ENCODE peak calls at places on chromosomes 5 and 9, in six cellular contexts. L, G, H, Q, C and Z are unnamed samples.

GRCh38 chr5:151023651-151024050 is 3.3 kb downstream of the GPX3 start:
- DNase-seq in L (peak), G (no peak), H (peak), Q (no peak), C (no peak), Z (no peak)

GRCh38 chr5:134082264-134082992 is 32.1 kb upstream of the TCF7 start:
- DNase-seq in L (peak), G (no peak), H (no peak), Q (no peak), C (no peak), Z (no peak)

GRCh38 chr5:54234304-54234938 is 76.0 kb downstream of the ARL15 start:
- DNase-seq in L (peak), G (peak), H (peak), Q (peak), C (no peak), Z (peak)

GRCh38 chr9:75889977-75890540 is 414 bp upstream of the PCSK5 start:
- DNase-seq in L (peak), G (peak), H (peak), Q (peak), C (no peak), Z (peak)

GRCh38 chr5:172451771-172452197 is 2.5 kb downstream of the SH3PXD2B start:
- DNase-seq in L (peak), G (no peak), H (peak), Q (peak), C (no peak), Z (no peak)

GRCh38 chr9:118896356-118897000 is 472.8 kb downstream of the BRINP1 start:
- DNase-seq in L (peak), G (no peak), H (no peak), Q (no peak), C (no peak), Z (no peak)

GRCh38 chr5:172905346-172905756 is 53.9 kb upstream of the RPL26L1 start:
- DNase-seq in L (no peak), G (no peak), H (no peak), Q (no peak), C (no peak), Z (no peak)

GRCh38 chr9:76181781-76182180 is 212.4 kb downstream of the RFK start:
- DNase-seq in L (no peak), G (no peak), H (no peak), Q (no peak), C (no peak), Z (no peak)

GRCh38 chr5:179553875-179554274 is 3.5 kb downstream of the RUFY1 start:
- DNase-seq in L (peak), G (no peak), H (peak), Q (no peak), C (no peak), Z (no peak)

GRCh38 chr9:123420560-123421210 is 64.7 kb downstream of the CRB2 start:
- DNase-seq in L (no peak), G (no peak), H (no peak), Q (no peak), C (no peak), Z (peak)

GRCh38 chr5:77920350-77921046 is 144.4 kb upstream of the TBCA start:
- DNase-seq in L (no peak), G (no peak), H (no peak), Q (no peak), C (no peak), Z (no peak)

GRCh38 chr5:96809898-96810297 is 2.2 kb upstream of the ERAP1 start:
- DNase-seq in L (no peak), G (no peak), H (no peak), Q (no peak), C (no peak), Z (no peak)

GRCh38 chr9:14349818-14350333 is 35.9 kb upstream of the NFIB start:
- DNase-seq in L (no peak), G (no peak), H (no peak), Q (no peak), C (no peak), Z (peak)

GRCh38 chr9:12091865-12092527 is 601.2 kb upstream of the TYRP1 start:
- DNase-seq in L (no peak), G (no peak), H (no peak), Q (peak), C (no peak), Z (peak)

GRCh38 chr9:89746385-89747116 is 141.7 kb downstream of the GADD45G start:
- DNase-seq in L (peak), G (no peak), H (peak), Q (no peak), C (no peak), Z (no peak)

GRCh38 chr5:67998709-67999251 is 216.8 kb upstream of the PIK3R1 start:
- DNase-seq in L (peak), G (no peak), H (peak), Q (no peak), C (peak), Z (no peak)

GRCh38 chr5:144318460-144318859 is 147.8 kb downstream of the KCTD16 start:
- DNase-seq in L (no peak), G (no peak), H (no peak), Q (peak), C (no peak), Z (peak)

GRCh38 chr5:32512916-32513315 is 68.4 kb upstream of the ZFR start:
- DNase-seq in L (peak), G (no peak), H (no peak), Q (no peak), C (no peak), Z (no peak)

GRCh38 chr5:9035346-9035745 is 510.5 kb downstream of the SEMA5A start:
- DNase-seq in L (no peak), G (no peak), H (no peak), Q (no peak), C (no peak), Z (peak)

GRCh38 chr5:160341309-160341874 is 29.0 kb upstream of the CCNJL start:
- DNase-seq in L (no peak), G (no peak), H (no peak), Q (no peak), C (no peak), Z (no peak)

GRCh38 chr5:15823413-15823812 is 323.4 kb downstream of the FBXL7 start:
- DNase-seq in L (peak), G (no peak), H (no peak), Q (no peak), C (no peak), Z (no peak)

GRCh38 chr5:174045470-174046025 is at the start of gene NSG2:
- DNase-seq in L (peak), G (peak), H (peak), Q (peak), C (peak), Z (peak)

GRCh38 chr5:171633776-171634470 is 151.7 kb upstream of the SMIM23 start:
- DNase-seq in L (no peak), G (peak), H (no peak), Q (no peak), C (no peak), Z (no peak)

GRCh38 chr5:125093776-125094175 is 347.3 kb upstream of the ZNF608 start:
- DNase-seq in L (peak), G (no peak), H (peak), Q (no peak), C (peak), Z (no peak)

GRCh38 chr5:97115932-97116331 is 26.5 kb downstream of the LIX1 start:
- DNase-seq in L (no peak), G (no peak), H (no peak), Q (no peak), C (no peak), Z (no peak)

GRCh38 chr5:83015676-83016075 is 61.5 kb downstream of the TMEM167A start:
- DNase-seq in L (no peak), G (no peak), H (no peak), Q (peak), C (no peak), Z (peak)

GRCh38 chr5:135304352-135305221 is 94.4 kb downstream of the MACROH2A1 start:
- DNase-seq in L (no peak), G (no peak), H (peak), Q (peak), C (no peak), Z (no peak)

GRCh38 chr9:120876842-120877240 is at the start of gene PHF19:
- DNase-seq in L (peak), G (peak), H (peak), Q (peak), C (no peak), Z (peak)

GRCh38 chr5:55533806-55534435 is 843 bp downstream of the PLPP1 start:
- DNase-seq in L (peak), G (peak), H (peak), Q (peak), C (no peak), Z (peak)

GRCh38 chr5:121913397-121913796 is 48.4 kb upstream of the SRFBP1 start:
- DNase-seq in L (no peak), G (no peak), H (no peak), Q (no peak), C (no peak), Z (no peak)

GRCh38 chr9:125631391-125632085 is 75.5 kb downstream of the MAPKAP1 start:
- DNase-seq in L (peak), G (peak), H (peak), Q (peak), C (no peak), Z (peak)

GRCh38 chr5:124859027-124859426 is 112.6 kb upstream of the ZNF608 start:
- DNase-seq in L (peak), G (no peak), H (no peak), Q (no peak), C (no peak), Z (no peak)

GRCh38 chr5:110625376-110625999 is 101.0 kb downstream of the TMEM232 start:
- DNase-seq in L (peak), G (peak), H (peak), Q (peak), C (peak), Z (peak)

GRCh38 chr5:170590537-170590936 is 86.7 kb downstream of the KCNIP1 start:
- DNase-seq in L (no peak), G (no peak), H (no peak), Q (no peak), C (no peak), Z (no peak)

GRCh38 chr5:55847837-55848236 is 3.3 kb upstream of the IL31RA start:
- DNase-seq in L (peak), G (no peak), H (peak), Q (no peak), C (no peak), Z (no peak)

GRCh38 chr5:58085800-58086199 is 374.1 kb downstream of the PLK2 start:
- DNase-seq in L (peak), G (no peak), H (peak), Q (no peak), C (peak), Z (no peak)

GRCh38 chr5:7850533-7851239 is at the start of gene CFAP90:
- DNase-seq in L (peak), G (no peak), H (peak), Q (peak), C (no peak), Z (peak)

GRCh38 chr5:111432828-111433536 is 79.4 kb downstream of the STARD4 start:
- DNase-seq in L (peak), G (no peak), H (no peak), Q (no peak), C (no peak), Z (no peak)

GRCh38 chr9:117672397-117672796 is 31.8 kb upstream of the TLR4 start:
- DNase-seq in L (peak), G (no peak), H (no peak), Q (no peak), C (no peak), Z (no peak)

GRCh38 chr5:140145223-140145622 is 19.5 kb downstream of the IGIP start:
- DNase-seq in L (no peak), G (no peak), H (no peak), Q (no peak), C (no peak), Z (no peak)

GRCh38 chr5:140147460-140147859 is 21.7 kb downstream of the IGIP start:
- DNase-seq in L (no peak), G (no peak), H (no peak), Q (no peak), C (no peak), Z (no peak)

GRCh38 chr5:140143521-140144258 is 18.0 kb downstream of the IGIP start:
- DNase-seq in L (no peak), G (no peak), H (no peak), Q (no peak), C (no peak), Z (no peak)

GRCh38 chr5:140146523-140146842 is 20.7 kb downstream of the IGIP start:
- DNase-seq in L (no peak), G (no peak), H (no peak), Q (no peak), C (no peak), Z (no peak)

GRCh38 chr5:140145818-140146522 is 20.2 kb downstream of the IGIP start:
- DNase-seq in L (peak), G (peak), H (peak), Q (peak), C (no peak), Z (peak)
- TF ChIP-seq EZH2 in L (no peak), G (no peak), H (no peak), Q (no peak), C (no peak), Z (peak)

GRCh38 chr5:59817536-59817935 is 76.0 kb downstream of the PDE4D start:
- DNase-seq in L (no peak), G (no peak), H (no peak), Q (no peak), C (no peak), Z (no peak)

GRCh38 chr5:59816901-59817300 is 76.6 kb downstream of the PDE4D start:
- DNase-seq in L (no peak), G (no peak), H (no peak), Q (no peak), C (no peak), Z (no peak)

GRCh38 chr5:59814563-59814872 is 79.0 kb downstream of the PDE4D start:
- DNase-seq in L (no peak), G (no peak), H (no peak), Q (no peak), C (no peak), Z (peak)

GRCh38 chr5:59810041-59810440 is 83.5 kb downstream of the PDE4D start:
- DNase-seq in L (peak), G (peak), H (peak), Q (peak), C (peak), Z (peak)

GRCh38 chr5:59813761-59814562 is 79.6 kb downstream of the PDE4D start:
- DNase-seq in L (peak), G (peak), H (peak), Q (peak), C (peak), Z (peak)
- H2AFZ ChIP-seq in L (no peak), G (no peak), H (no peak), Q (peak), C (no peak), Z (no peak)

GRCh38 chr9:130662099-130662926 is 2.1 kb upstream of the PRDM12 start:
- DNase-seq in L (no peak), G (no peak), H (no peak), Q (peak), C (no peak), Z (peak)
- TF ChIP-seq EZH2 in L (peak), G (no peak), H (peak), Q (peak), C (no peak), Z (no peak)

GRCh38 chr9:35750256-35750531 is 1.1 kb downstream of the RGP1 start:
- DNase-seq in L (no peak), G (no peak), H (no peak), Q (no peak), C (no peak), Z (no peak)
- H2AFZ ChIP-seq in L (peak), G (no peak), H (no peak), Q (no peak), C (no peak), Z (no peak)

GRCh38 chr9:133701981-133702797 is 36.0 kb downstream of the SARDH start:
- DNase-seq in L (no peak), G (no peak), H (peak), Q (no peak), C (no peak), Z (no peak)
- TF ChIP-seq EZH2 in L (no peak), G (no peak), H (no peak), Q (no peak), C (no peak), Z (no peak)

GRCh38 chr5:14579246-14579645 is 2.3 kb upstream of the OTULINL start:
- DNase-seq in L (no peak), G (no peak), H (no peak), Q (no peak), C (no peak), Z (no peak)
- H2AFZ ChIP-seq in L (no peak), G (no peak), H (no peak), Q (no peak), C (no peak), Z (no peak)